ENCODE peak calls at places on chromosomes 2 and 18, in eight cellular contexts. F is SK-N-SH, M is A549, V is OCI-LY7, P is fibroblast of pulmonary artery, T is NB4, B is mucosa of descending colon, R is right atrium auricular region. K is an unnamed sample.

GRCh38 chr2:67891642-67892041 is 171.2 kb downstream of the C1D start:
- DNase-seq in M (no peak), P (no peak), B (no peak), R (no peak), V (no peak), F (no peak), T (no peak), K (no peak)

GRCh38 chr2:39937621-39938020 is 158.6 kb upstream of the THUMPD2 start:
- DNase-seq in P (no peak), B (no peak), T (no peak), V (no peak), R (no peak), M (no peak), F (no peak), K (no peak)

GRCh38 chr2:33443272-33443829 is 33.1 kb upstream of the RASGRP3 start:
- DNase-seq in B (no peak), M (no peak), T (no peak), F (no peak), P (peak; percentile 49), R (no peak), V (no peak), K (no peak)

GRCh38 chr2:146940016-146940685 is 904.7 kb upstream of the ACVR2A start:
- DNase-seq in B (no peak), V (no peak), R (no peak), M (no peak), T (no peak), P (peak; percentile 60), F (no peak), K (no peak)

GRCh38 chr18:73766915-73767314 is 380.7 kb downstream of the FBXO15 start:
- DNase-seq in R (no peak), B (no peak), T (no peak), V (no peak), M (no peak), F (no peak), P (no peak), K (no peak)

GRCh38 chr2:226673314-226673723 is 126.3 kb downstream of the IRS1 start:
- DNase-seq in M (no peak), V (no peak), F (no peak), T (no peak), R (no peak), B (peak; percentile 51), P (peak; percentile 91), K (no peak)

GRCh38 chr18:37270046-37270665 is 295.4 kb downstream of the CELF4 start:
- DNase-seq in T (peak; percentile 59), M (no peak), V (peak; percentile 12), P (peak; percentile 69), R (no peak), F (no peak), B (peak; percentile 36), K (no peak)

GRCh38 chr2:112140413-112140802 is 2.2 kb downstream of the FBLN7 start:
- DNase-seq in F (no peak), P (no peak), M (no peak), B (no peak), V (no peak), R (peak; percentile 55), T (no peak), K (peak; percentile 18)

GRCh38 chr2:3611136-3611535 is 16.2 kb downstream of the COLEC11 start:
- DNase-seq in P (no peak), R (no peak), M (no peak), V (no peak), B (peak; percentile 1), T (no peak), F (no peak), K (no peak)

GRCh38 chr2:10900216-10901109 is 11.3 kb upstream of the KCNF1 start:
- DNase-seq in P (no peak), M (peak; percentile 75), V (peak; percentile 34), R (no peak), T (peak; percentile 80), F (peak; percentile 79), B (peak; percentile 61), K (peak; percentile 77)

GRCh38 chr2:189954989-189955388 is 107.5 kb downstream of the MSTN start:
- DNase-seq in B (no peak), T (no peak), P (no peak), M (no peak), R (no peak), V (peak; percentile 26), F (no peak), K (no peak)

GRCh38 chr2:200216310-200216709 is 90.2 kb upstream of the SPATS2L start:
- DNase-seq in T (no peak), P (no peak), F (no peak), V (no peak), B (no peak), M (no peak), R (no peak), K (no peak)
- TF ChIP-seq CTCF in T (no peak), P (no peak), F (no peak), V (no peak), B (no peak), M (no peak), R (no peak), K (no peak)

GRCh38 chr18:62683935-62684334 is 31.4 kb upstream of the PHLPP1 start:
- DNase-seq in R (no peak), V (no peak), T (no peak), B (no peak), F (no peak), M (no peak), P (no peak), K (no peak)
- TF ChIP-seq CTCF in R (no peak), V (no peak), T (no peak), B (no peak), F (no peak), M (no peak), P (no peak), K (no peak)

DNA sequence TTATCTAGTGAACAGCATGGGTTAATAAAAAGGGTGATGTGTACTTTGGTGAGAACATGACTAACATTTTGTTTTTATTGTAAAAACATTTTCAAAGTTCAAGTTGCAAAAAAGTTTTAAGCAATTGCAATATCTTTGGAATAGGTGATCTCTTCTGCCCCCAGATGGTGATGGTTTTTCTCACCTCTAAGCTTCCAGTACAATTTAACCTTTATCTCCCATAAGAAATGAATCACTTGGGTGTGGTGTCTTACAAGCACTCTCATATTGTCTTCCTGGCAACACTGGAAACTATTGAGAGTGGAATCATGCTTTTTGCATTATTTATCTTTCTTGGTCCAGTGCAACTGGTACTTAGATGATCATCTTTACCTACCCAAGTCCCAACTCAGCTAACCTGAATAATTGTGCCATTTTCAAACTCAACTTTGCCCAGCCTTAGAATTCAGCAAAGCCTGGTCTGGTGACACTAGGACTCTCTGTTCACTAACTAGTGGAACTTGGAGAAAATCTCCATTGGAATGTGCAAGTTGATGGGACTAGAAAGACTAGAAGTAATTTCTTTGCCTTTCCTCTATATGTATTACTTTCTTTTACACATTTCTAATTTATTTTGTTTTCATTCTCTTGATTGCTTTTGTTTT is 964.6 kb upstream of the ZEB2 start:
- DNase-seq in M (peak; percentile 1), P (peak; percentile 77), V (peak; percentile 33), F (no peak), T (peak; percentile 49), B (no peak), R (no peak), K (no peak)
- TF ChIP-seq CTCF in M (peak; percentile 43), P (peak; percentile 35), V (peak; percentile 72), F (peak; percentile 45), T (no peak), B (no peak), R (peak; percentile 49), K (peak; percentile 7)

GRCh38 chr2:181430406-181431199 is 26.6 kb upstream of the ITGA4 start:
- DNase-seq in B (no peak), R (no peak), V (peak; percentile 70), P (peak; percentile 7), M (no peak), T (peak; percentile 82), F (no peak), K (no peak)
- TF ChIP-seq CTCF in B (no peak), R (peak; percentile 35), V (peak; percentile 77), P (peak; percentile 40), M (no peak), T (peak; percentile 59), F (peak; percentile 56), K (peak; percentile 42)

GRCh38 chr2:20676353-20677215 is 9.6 kb downstream of the GDF7 start:
- DNase-seq in T (no peak), R (no peak), V (peak; percentile 82), P (no peak), M (no peak), B (no peak), F (no peak), K (peak; percentile 62)
- TF ChIP-seq CTCF in T (no peak), R (no peak), V (peak; percentile 46), P (no peak), M (peak; percentile 25), B (peak; percentile 33), F (peak; percentile 8), K (peak; percentile 15)

K was measured in GM13977.